ENCODE peak calls at places on chromosome 1, in eight cellular contexts. F is NCI-H1436; N is T-cell; S is tibial nerve; I is naive thymus-derived CD8-positive, alpha-beta T cell; A is spleen; M is stimulated activated CD4-positive, alpha-beta T cell treated with anti-CD3 and anti-CD28 coated beads, Interleukin-4, amount 100 ng/mL, for 4 hours; K is brain microvascular endothelial cell. G is an unnamed sample.

GRCh38 chr1:162635418-162635817 is 3.2 kb downstream of the DDR2 start:
- DNase-seq in F (no peak), N (no peak), S (no peak), I (no peak), A (no peak), M (no peak), K (no peak), G (no peak)

GRCh38 chr1:91092503-91092902 is 70.7 kb upstream of the ZNF644 start:
- DNase-seq in F (no peak), N (no peak), S (no peak), I (no peak), A (no peak), M (no peak), K (no peak), G (no peak)

GRCh38 chr1:186440584-186440983 is 20.3 kb downstream of the PDC start:
- DNase-seq in F (peak), N (no peak), S (no peak), I (no peak), A (no peak), M (no peak), K (no peak), G (peak)

GRCh38 chr1:3717041-3717714 is 35.1 kb upstream of the CCDC27 start:
- DNase-seq in F (peak), N (no peak), S (no peak), I (no peak), A (no peak), M (no peak), K (no peak), G (no peak)

GRCh38 chr1:53321366-53321765 is 6.5 kb downstream of the LRP8 start:
- DNase-seq in F (no peak), N (no peak), S (no peak), I (no peak), A (peak), M (no peak), K (no peak), G (no peak)

GRCh38 chr1:204617256-204618147 is 68.0 kb downstream of the LRRN2 start:
- DNase-seq in F (no peak), N (no peak), S (no peak), I (no peak), A (no peak), M (no peak), K (no peak), G (no peak)

GRCh38 chr1:59949648-59950047 is 23.1 kb upstream of the CYP2J2 start:
- DNase-seq in F (no peak), N (no peak), S (no peak), I (no peak), A (no peak), M (no peak), K (no peak), G (no peak)

GRCh38 chr1:41631971-41632370 is 147.5 kb upstream of the EDN2 start:
- DNase-seq in F (no peak), N (no peak), S (no peak), I (no peak), A (no peak), M (no peak), K (peak), G (no peak)

GRCh38 chr1:110672753-110673108 is 2.0 kb downstream of the KCNA3 start:
- DNase-seq in F (no peak), N (peak), S (no peak), I (peak), A (no peak), M (no peak), K (no peak), G (no peak)

GRCh38 chr1:202957733-202958543 is at the start of gene ADIPOR1:
- DNase-seq in F (peak), N (peak), S (peak), I (peak), A (peak), M (peak), K (peak), G (peak)

GRCh38 chr1:63041660-63042059 is 257.7 kb downstream of the ATG4C start:
- DNase-seq in F (no peak), N (no peak), S (no peak), I (no peak), A (no peak), M (no peak), K (no peak), G (no peak)

GRCh38 chr1:207911983-207912760 is 1.2 kb upstream of the CD34 start:
- DNase-seq in F (no peak), N (no peak), S (no peak), I (no peak), A (no peak), M (no peak), K (no peak), G (no peak)

GRCh38 chr1:170001266-170001665 is 73.2 kb downstream of the KIFAP3 start:
- DNase-seq in F (no peak), N (no peak), S (no peak), I (no peak), A (no peak), M (no peak), K (no peak), G (no peak)

GRCh38 chr1:45913183-45913924 is 109.9 kb downstream of the MAST2 start:
- DNase-seq in F (no peak), N (no peak), S (peak), I (no peak), A (no peak), M (no peak), K (peak), G (no peak)

G was measured in NCI-H226.